ENCODE peak calls at places on chromosomes 6 and 20, in six cellular contexts. One of them, this sample, is unnamed.

GRCh38 chr6:87789198-87789899 is 87.3 kb upstream of the AKIRIN2 start:
- DNase-seq in NCI-H774: no peak
- DNase-seq in occipital lobe: no peak
- DNase-seq in activated B cell treated with CpG ODN at 0.5 μM for 24 hours: no peak
- DNase-seq in iris pigment epithelial cell: peak
- DNase-seq in GM23248: peak
- DNase-seq in this sample: no peak

GRCh38 chr20:45545754-45546453 is 1.3 kb downstream of the EPPIN start:
- DNase-seq in activated B cell treated with CpG ODN at 0.5 μM for 24 hours: no peak
- DNase-seq in NCI-H774: no peak
- DNase-seq in GM23248: peak
- DNase-seq in occipital lobe: no peak
- DNase-seq in iris pigment epithelial cell: peak
- DNase-seq in this sample: no peak

GRCh38 chr20:63116412-63117106 is 99.4 kb downstream of the YTHDF1 start:
- DNase-seq in occipital lobe: no peak
- DNase-seq in activated B cell treated with CpG ODN at 0.5 μM for 24 hours: no peak
- DNase-seq in GM23248: peak
- DNase-seq in NCI-H774: no peak
- DNase-seq in iris pigment epithelial cell: peak
- DNase-seq in this sample: no peak

GRCh38 chr6:121335111-121336008 is 1.1 kb upstream of the TBC1D32 start:
- DNase-seq in iris pigment epithelial cell: no peak
- DNase-seq in activated B cell treated with CpG ODN at 0.5 μM for 24 hours: no peak
- DNase-seq in NCI-H774: no peak
- DNase-seq in occipital lobe: no peak
- DNase-seq in GM23248: peak
- DNase-seq in this sample: no peak

GRCh38 chr6:5028921-5029320 is 25.1 kb upstream of the RPP40 start:
- DNase-seq in occipital lobe: no peak
- DNase-seq in NCI-H774: no peak
- DNase-seq in iris pigment epithelial cell: no peak
- DNase-seq in activated B cell treated with CpG ODN at 0.5 μM for 24 hours: no peak
- DNase-seq in GM23248: no peak
- DNase-seq in this sample: no peak

GRCh38 chr6:37324131-37325033 is 29.4 kb upstream of the RNF8 start:
- DNase-seq in NCI-H774: no peak
- DNase-seq in GM23248: peak
- DNase-seq in activated B cell treated with CpG ODN at 0.5 μM for 24 hours: no peak
- DNase-seq in iris pigment epithelial cell: peak
- DNase-seq in occipital lobe: no peak
- DNase-seq in this sample: no peak

GRCh38 chr20:34427331-34427730 is 64.3 kb downstream of the ITCH start:
- DNase-seq in GM23248: no peak
- DNase-seq in NCI-H774: no peak
- DNase-seq in occipital lobe: no peak
- DNase-seq in iris pigment epithelial cell: no peak
- DNase-seq in activated B cell treated with CpG ODN at 0.5 μM for 24 hours: no peak
- DNase-seq in this sample: no peak

GRCh38 chr6:21596379-21597242 is 3.1 kb downstream of the SOX4 start:
- DNase-seq in GM23248: peak
- DNase-seq in iris pigment epithelial cell: peak
- DNase-seq in NCI-H774: peak
- DNase-seq in activated B cell treated with CpG ODN at 0.5 μM for 24 hours: peak
- DNase-seq in occipital lobe: peak
- DNase-seq in this sample: peak

GRCh38 chr20:59526242-59527225 is 77.8 kb upstream of the PHACTR3 start:
- DNase-seq in iris pigment epithelial cell: peak
- DNase-seq in activated B cell treated with CpG ODN at 0.5 μM for 24 hours: no peak
- DNase-seq in NCI-H774: no peak
- DNase-seq in GM23248: peak
- DNase-seq in occipital lobe: no peak
- DNase-seq in this sample: no peak

GRCh38 chr6:146149770-146150169 is 120.9 kb downstream of the GRM1 start:
- DNase-seq in NCI-H774: no peak
- DNase-seq in occipital lobe: no peak
- DNase-seq in iris pigment epithelial cell: no peak
- DNase-seq in activated B cell treated with CpG ODN at 0.5 μM for 24 hours: no peak
- DNase-seq in GM23248: no peak
- DNase-seq in this sample: no peak

GRCh38 chr20:18144541-18145099 is 7.0 kb downstream of the KAT14 start:
- DNase-seq in activated B cell treated with CpG ODN at 0.5 μM for 24 hours: no peak
- DNase-seq in occipital lobe: no peak
- DNase-seq in iris pigment epithelial cell: no peak
- DNase-seq in GM23248: no peak
- DNase-seq in NCI-H774: no peak
- DNase-seq in this sample: no peak

GRCh38 chr6:99613705-99614429 is 7.2 kb downstream of the PRDM13 start:
- DNase-seq in GM23248: peak
- DNase-seq in occipital lobe: no peak
- DNase-seq in NCI-H774: peak
- DNase-seq in activated B cell treated with CpG ODN at 0.5 μM for 24 hours: peak
- DNase-seq in iris pigment epithelial cell: no peak
- DNase-seq in this sample: peak

GRCh38 chr20:36540551-36541211 is 638 bp upstream of the MYL9 start:
- DNase-seq in iris pigment epithelial cell: no peak
- DNase-seq in GM23248: no peak
- DNase-seq in occipital lobe: no peak
- DNase-seq in NCI-H774: no peak
- DNase-seq in activated B cell treated with CpG ODN at 0.5 μM for 24 hours: no peak
- DNase-seq in this sample: no peak

GRCh38 chr6:12733876-12734275 is 17.3 kb downstream of the PHACTR1 start:
- DNase-seq in GM23248: no peak
- DNase-seq in activated B cell treated with CpG ODN at 0.5 μM for 24 hours: no peak
- DNase-seq in occipital lobe: no peak
- DNase-seq in iris pigment epithelial cell: no peak
- DNase-seq in NCI-H774: no peak
- DNase-seq in this sample: no peak

GRCh38 chr6:127496471-127496870 is 22.7 kb downstream of the MTCL3 start:
- DNase-seq in occipital lobe: no peak
- DNase-seq in activated B cell treated with CpG ODN at 0.5 μM for 24 hours: no peak
- DNase-seq in NCI-H774: no peak
- DNase-seq in GM23248: peak
- DNase-seq in iris pigment epithelial cell: peak
- DNase-seq in this sample: no peak

GRCh38 chr6:137928286-137928685 is 61.2 kb downstream of the TNFAIP3 start:
- DNase-seq in iris pigment epithelial cell: no peak
- DNase-seq in NCI-H774: no peak
- DNase-seq in occipital lobe: no peak
- DNase-seq in activated B cell treated with CpG ODN at 0.5 μM for 24 hours: no peak
- DNase-seq in GM23248: no peak
- DNase-seq in this sample: no peak

GRCh38 chr6:75691012-75691411 is 58.0 kb upstream of the MYO6 start:
- DNase-seq in NCI-H774: no peak
- DNase-seq in GM23248: peak
- DNase-seq in occipital lobe: no peak
- DNase-seq in activated B cell treated with CpG ODN at 0.5 μM for 24 hours: no peak
- DNase-seq in iris pigment epithelial cell: peak
- DNase-seq in this sample: no peak

GRCh38 chr6:38283734-38284362 is 355.9 kb downstream of the BTBD9 start:
- DNase-seq in activated B cell treated with CpG ODN at 0.5 μM for 24 hours: no peak
- DNase-seq in NCI-H774: no peak
- DNase-seq in iris pigment epithelial cell: peak
- DNase-seq in GM23248: peak
- DNase-seq in occipital lobe: no peak
- DNase-seq in this sample: no peak

GRCh38 chr20:53657732-53658131 is 64.1 kb upstream of the ZNF217 start:
- DNase-seq in activated B cell treated with CpG ODN at 0.5 μM for 24 hours: no peak
- DNase-seq in GM23248: no peak
- DNase-seq in iris pigment epithelial cell: no peak
- DNase-seq in NCI-H774: no peak
- DNase-seq in occipital lobe: no peak
- DNase-seq in this sample: no peak

GRCh38 chr6:168282985-168283685 is 36.4 kb downstream of the DACT2 start:
- DNase-seq in activated B cell treated with CpG ODN at 0.5 μM for 24 hours: no peak
- DNase-seq in iris pigment epithelial cell: no peak
- DNase-seq in NCI-H774: no peak
- DNase-seq in occipital lobe: no peak
- DNase-seq in GM23248: no peak
- DNase-seq in this sample: no peak

GRCh38 chr20:14446446-14446845 is 109.0 kb upstream of the FLRT3 start:
- DNase-seq in NCI-H774: no peak
- DNase-seq in occipital lobe: no peak
- DNase-seq in activated B cell treated with CpG ODN at 0.5 μM for 24 hours: no peak
- DNase-seq in iris pigment epithelial cell: peak
- DNase-seq in GM23248: peak
- DNase-seq in this sample: no peak

GRCh38 chr20:54649511-54649962 is 174.1 kb downstream of the DOK5 start:
- DNase-seq in iris pigment epithelial cell: peak
- DNase-seq in activated B cell treated with CpG ODN at 0.5 μM for 24 hours: peak
- DNase-seq in NCI-H774: peak
- DNase-seq in occipital lobe: peak
- DNase-seq in GM23248: peak
- DNase-seq in this sample: peak

GRCh38 chr20:34420146-34420545 is 57.1 kb downstream of the ITCH start:
- DNase-seq in iris pigment epithelial cell: no peak
- DNase-seq in activated B cell treated with CpG ODN at 0.5 μM for 24 hours: no peak
- DNase-seq in occipital lobe: no peak
- DNase-seq in NCI-H774: no peak
- DNase-seq in GM23248: no peak
- DNase-seq in this sample: no peak

GRCh38 chr20:54028276-54029011 is 42.0 kb downstream of the BCAS1 start:
- DNase-seq in occipital lobe: peak
- DNase-seq in activated B cell treated with CpG ODN at 0.5 μM for 24 hours: no peak
- DNase-seq in iris pigment epithelial cell: no peak
- DNase-seq in NCI-H774: no peak
- DNase-seq in GM23248: no peak
- DNase-seq in this sample: no peak

GRCh38 chr6:24686408-24686807 is 19.5 kb downstream of the ACOT13 start:
- DNase-seq in occipital lobe: no peak
- DNase-seq in NCI-H774: no peak
- DNase-seq in iris pigment epithelial cell: no peak
- DNase-seq in activated B cell treated with CpG ODN at 0.5 μM for 24 hours: no peak
- DNase-seq in GM23248: no peak
- DNase-seq in this sample: no peak

GRCh38 chr6:159075506-159076100 is 30.8 kb upstream of the TAGAP start:
- DNase-seq in NCI-H774: no peak
- DNase-seq in iris pigment epithelial cell: no peak
- DNase-seq in occipital lobe: no peak
- DNase-seq in activated B cell treated with CpG ODN at 0.5 μM for 24 hours: no peak
- DNase-seq in GM23248: no peak
- DNase-seq in this sample: no peak

GRCh38 chr20:17225891-17226409 is 890 bp upstream of the PCSK2 start:
- DNase-seq in activated B cell treated with CpG ODN at 0.5 μM for 24 hours: no peak
- DNase-seq in occipital lobe: peak
- DNase-seq in iris pigment epithelial cell: no peak
- DNase-seq in GM23248: peak
- DNase-seq in NCI-H774: no peak
- DNase-seq in this sample: peak

GRCh38 chr6:144150673-144151009 is 324 bp downstream of the STX11 start:
- DNase-seq in occipital lobe: no peak
- DNase-seq in GM23248: peak
- DNase-seq in NCI-H774: no peak
- DNase-seq in activated B cell treated with CpG ODN at 0.5 μM for 24 hours: no peak
- DNase-seq in iris pigment epithelial cell: no peak
- DNase-seq in this sample: no peak

GRCh38 chr6:53295176-53295575 is 53.6 kb downstream of the ELOVL5 start:
- DNase-seq in occipital lobe: no peak
- DNase-seq in GM23248: no peak
- DNase-seq in activated B cell treated with CpG ODN at 0.5 μM for 24 hours: no peak
- DNase-seq in NCI-H774: no peak
- DNase-seq in iris pigment epithelial cell: no peak
- DNase-seq in this sample: no peak

GRCh38 chr6:136591617-136592016 is 41.4 kb upstream of the MAP7 start:
- DNase-seq in GM23248: no peak
- DNase-seq in NCI-H774: no peak
- DNase-seq in iris pigment epithelial cell: no peak
- DNase-seq in occipital lobe: no peak
- DNase-seq in activated B cell treated with CpG ODN at 0.5 μM for 24 hours: no peak
- DNase-seq in this sample: no peak

GRCh38 chr6:111478749-111479148 is 4.3 kb downstream of the REV3L start:
- DNase-seq in occipital lobe: no peak
- DNase-seq in GM23248: peak
- DNase-seq in NCI-H774: peak
- DNase-seq in activated B cell treated with CpG ODN at 0.5 μM for 24 hours: no peak
- DNase-seq in iris pigment epithelial cell: peak
- DNase-seq in this sample: peak

GRCh38 chr6:27871919-27872633 is 40.1 kb downstream of the OR2B2 start:
- DNase-seq in NCI-H774: peak
- DNase-seq in occipital lobe: no peak
- DNase-seq in activated B cell treated with CpG ODN at 0.5 μM for 24 hours: peak
- DNase-seq in iris pigment epithelial cell: peak
- DNase-seq in GM23248: peak
- DNase-seq in this sample: peak

GRCh38 chr6:85390775-85391174 is 59.1 kb upstream of the NT5E start:
- DNase-seq in occipital lobe: no peak
- DNase-seq in iris pigment epithelial cell: peak
- DNase-seq in NCI-H774: no peak
- DNase-seq in GM23248: peak
- DNase-seq in activated B cell treated with CpG ODN at 0.5 μM for 24 hours: no peak
- DNase-seq in this sample: no peak

GRCh38 chr6:8548979-8549378 is 113.6 kb upstream of the SLC35B3 start:
- DNase-seq in iris pigment epithelial cell: no peak
- DNase-seq in NCI-H774: no peak
- DNase-seq in GM23248: no peak
- DNase-seq in occipital lobe: no peak
- DNase-seq in activated B cell treated with CpG ODN at 0.5 μM for 24 hours: no peak
- DNase-seq in this sample: no peak

GRCh38 chr6:149331043-149331807 is 13.7 kb downstream of the TAB2 start:
- DNase-seq in GM23248: peak
- DNase-seq in NCI-H774: no peak
- DNase-seq in iris pigment epithelial cell: peak
- DNase-seq in activated B cell treated with CpG ODN at 0.5 μM for 24 hours: no peak
- DNase-seq in occipital lobe: no peak
- DNase-seq in this sample: no peak

GRCh38 chr6:52724041-52724405 is 39.3 kb downstream of the GSTA2 start:
- DNase-seq in GM23248: peak
- DNase-seq in NCI-H774: no peak
- DNase-seq in iris pigment epithelial cell: peak
- DNase-seq in occipital lobe: no peak
- DNase-seq in activated B cell treated with CpG ODN at 0.5 μM for 24 hours: no peak
- DNase-seq in this sample: no peak

GRCh38 chr6:139378882-139379341 is 4.5 kb upstream of the CITED2 start:
- DNase-seq in NCI-H774: no peak
- DNase-seq in activated B cell treated with CpG ODN at 0.5 μM for 24 hours: no peak
- DNase-seq in GM23248: peak
- DNase-seq in iris pigment epithelial cell: peak
- DNase-seq in occipital lobe: no peak
- DNase-seq in this sample: no peak

GRCh38 chr6:131083687-131084086 is 20.6 kb upstream of the EPB41L2 start:
- DNase-seq in activated B cell treated with CpG ODN at 0.5 μM for 24 hours: no peak
- DNase-seq in iris pigment epithelial cell: peak
- DNase-seq in NCI-H774: no peak
- DNase-seq in GM23248: no peak
- DNase-seq in occipital lobe: no peak
- DNase-seq in this sample: no peak

GRCh38 chr6:44253307-44254101 is 3.8 kb downstream of the SLC35B2 start:
- DNase-seq in iris pigment epithelial cell: no peak
- DNase-seq in NCI-H774: no peak
- DNase-seq in occipital lobe: no peak
- DNase-seq in GM23248: peak
- DNase-seq in activated B cell treated with CpG ODN at 0.5 μM for 24 hours: no peak
- DNase-seq in this sample: no peak